ENCODE peak calls at places on chromosomes 7 and 10, in six cellular contexts. X is GM13976, I is fibroblast of lung, Y is endothelial cell of umbilical vein, C is BJ, E is right lobe of liver. M is an unnamed sample.

GRCh38 chr10:27529010-27529783 is 25.1 kb downstream of the RAB18 start:
- DNase-seq in X (no peak), I (no peak), Y (no peak), C (no peak), E (no peak), M (no peak)

GRCh38 chr10:63283093-63283492 is 150.0 kb downstream of the NRBF2 start:
- DNase-seq in X (no peak), I (no peak), Y (no peak), C (no peak), E (no peak), M (no peak)

GRCh38 chr10:106897631-106898161 is 266.8 kb downstream of the SORCS1 start:
- DNase-seq in X (no peak), I (no peak), Y (no peak), C (no peak), E (no peak), M (no peak)

GRCh38 chr7:67788689-67789088 is 792.1 kb downstream of the TYW1 start:
- DNase-seq in X (no peak), I (no peak), Y (no peak), C (no peak), E (no peak), M (peak)

GRCh38 chr10:38094923-38095574 is 912 bp downstream of the ZNF37A start:
- DNase-seq in X (no peak), I (no peak), Y (no peak), C (no peak), E (no peak), M (no peak)

GRCh38 chr10:80260295-80261243 is 28.9 kb downstream of the MAT1A start:
- DNase-seq in X (peak), I (no peak), Y (peak), C (no peak), E (no peak), M (peak)

GRCh38 chr7:141126107-141126506 is 52.2 kb downstream of the TMEM178B start:
- DNase-seq in X (no peak), I (no peak), Y (no peak), C (no peak), E (no peak), M (no peak)

GRCh38 chr10:1368772-1369171 is 312.6 kb downstream of the WDR37 start:
- DNase-seq in X (peak), I (no peak), Y (no peak), C (no peak), E (no peak), M (peak)

GRCh38 chr7:93601363-93601762 is 26.8 kb upstream of the CALCR start:
- DNase-seq in X (no peak), I (peak), Y (no peak), C (no peak), E (no peak), M (no peak)

GRCh38 chr10:72186633-72187330 is 29.0 kb upstream of the ANAPC16 start:
- DNase-seq in X (no peak), I (peak), Y (peak), C (no peak), E (no peak), M (no peak)

GRCh38 chr10:128431083-128431482 is 304.9 kb upstream of the MKI67 start:
- DNase-seq in X (no peak), I (no peak), Y (no peak), C (no peak), E (no peak), M (no peak)

GRCh38 chr7:51024867-51025266 is 242.2 kb upstream of the GRB10 start:
- DNase-seq in X (no peak), I (no peak), Y (no peak), C (no peak), E (no peak), M (no peak)

GRCh38 chr7:131145770-131146169 is 181.9 kb upstream of the MKLN1 start:
- DNase-seq in X (no peak), I (no peak), Y (no peak), C (no peak), E (no peak), M (no peak)

GRCh38 chr10:31426425-31426824 is 107.4 kb downstream of the ZEB1 start:
- DNase-seq in X (no peak), I (peak), Y (peak), C (peak), E (no peak), M (no peak)

GRCh38 chr7:95446618-95447017 is 11.8 kb upstream of the PON2 start:
- DNase-seq in X (no peak), I (no peak), Y (no peak), C (no peak), E (no peak), M (no peak)

GRCh38 chr10:62244785-62245595 is 23.7 kb downstream of the RTKN2 start:
- DNase-seq in X (peak), I (peak), Y (peak), C (no peak), E (no peak), M (no peak)

GRCh38 chr7:19066109-19066508 is 51.3 kb downstream of the TWIST1 start:
- DNase-seq in X (no peak), I (peak), Y (no peak), C (no peak), E (no peak), M (no peak)

GRCh38 chr7:19069842-19070241 is 47.6 kb downstream of the TWIST1 start:
- DNase-seq in X (no peak), I (peak), Y (no peak), C (no peak), E (no peak), M (no peak)
- TF ChIP-seq CTCF in X (no peak), I (peak), Y (no peak), C (no peak), E (no peak), M (no peak)

GRCh38 chr10:59830601-59831259 is 75.6 kb downstream of the CCDC6 start:
- DNase-seq in X (no peak), I (peak), Y (peak), C (no peak), E (no peak), M (peak)
- TF ChIP-seq CTCF in X (peak), I (peak), Y (peak), C (peak), E (peak), M (peak)

GRCh38 chr10:5089869-5090268 is 4.3 kb upstream of the AKR1C3 start:
- DNase-seq in X (no peak), I (peak), Y (peak), C (no peak), E (no peak), M (no peak)
- TF ChIP-seq CTCF in X (no peak), I (peak), Y (peak), C (peak), E (peak), M (no peak)

GRCh38 chr10:119933179-119933578 is 40.6 kb downstream of the SEC23IP start:
- DNase-seq in X (no peak), I (peak), Y (peak), C (no peak), E (no peak), M (no peak)
- TF ChIP-seq CTCF in X (no peak), I (peak), Y (no peak), C (peak), E (peak), M (peak)

DNA sequence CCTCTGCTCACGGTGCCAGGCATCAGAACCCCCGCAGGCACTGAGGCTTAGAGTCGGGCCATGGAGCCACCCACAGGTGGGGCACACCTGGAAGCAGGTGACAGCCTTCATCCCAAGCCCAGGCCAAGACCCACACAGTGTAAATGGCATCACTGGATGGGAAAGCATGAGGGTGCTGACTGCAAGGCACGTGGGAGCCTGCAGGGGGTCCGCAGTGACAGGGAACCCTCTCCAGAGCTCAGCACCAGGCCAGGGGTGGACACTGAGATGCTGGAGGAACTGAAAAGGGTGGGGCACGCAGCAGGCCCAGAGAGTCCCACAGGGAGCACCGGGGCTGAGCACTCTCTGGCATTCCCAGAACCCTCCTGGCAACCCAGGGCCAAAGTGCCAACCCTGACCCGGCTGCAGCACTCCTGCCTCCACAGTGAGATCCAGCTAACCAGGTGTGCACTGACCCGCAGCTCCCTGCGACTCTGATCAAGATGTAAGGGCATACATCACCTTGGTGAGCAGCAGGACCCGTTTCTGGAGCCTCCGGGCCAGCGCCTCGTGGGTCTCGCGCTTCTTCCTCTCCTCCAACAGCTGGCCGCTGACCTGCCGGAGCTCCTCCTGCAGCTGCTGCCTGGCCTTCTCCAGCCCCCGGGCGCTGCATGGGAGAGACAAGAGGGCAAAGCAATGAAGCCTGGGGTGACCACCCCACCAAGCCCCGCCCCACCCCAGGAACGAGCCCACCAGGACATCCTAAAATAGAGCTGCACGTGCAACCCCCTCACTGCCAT is 163.9 kb downstream of the MAD1L1 start:
- DNase-seq in X (no peak), I (no peak), Y (no peak), C (no peak), E (no peak), M (peak)
- TF ChIP-seq CTCF in X (no peak), I (peak), Y (no peak), C (no peak), E (no peak), M (no peak)

GRCh38 chr10:11345224-11346054 is 266.0 kb downstream of the USP6NL start:
- DNase-seq in X (no peak), I (no peak), Y (peak), C (no peak), E (no peak), M (no peak)
- TF ChIP-seq CTCF in X (no peak), I (no peak), Y (no peak), C (no peak), E (no peak), M (no peak)

GRCh38 chr7:27745064-27745583 is 5.2 kb downstream of the TAX1BP1 start:
- DNase-seq in X (peak), I (peak), Y (peak), C (no peak), E (no peak), M (peak)
- TF ChIP-seq CTCF in X (peak), I (peak), Y (peak), C (peak), E (peak), M (peak)

GRCh38 chr10:88934900-88935672 is 17.5 kb downstream of the ACTA2 start:
- DNase-seq in X (peak), I (peak), Y (peak), C (no peak), E (peak), M (peak)
- TF ChIP-seq CTCF in X (peak), I (peak), Y (peak), C (peak), E (peak), M (peak)

GRCh38 chr10:22999942-23000341 is 72.1 kb downstream of the ARMC3 start:
- DNase-seq in X (no peak), I (no peak), Y (no peak), C (no peak), E (no peak), M (no peak)
- TF ChIP-seq CTCF in X (no peak), I (no peak), Y (no peak), C (no peak), E (no peak), M (no peak)

DNA sequence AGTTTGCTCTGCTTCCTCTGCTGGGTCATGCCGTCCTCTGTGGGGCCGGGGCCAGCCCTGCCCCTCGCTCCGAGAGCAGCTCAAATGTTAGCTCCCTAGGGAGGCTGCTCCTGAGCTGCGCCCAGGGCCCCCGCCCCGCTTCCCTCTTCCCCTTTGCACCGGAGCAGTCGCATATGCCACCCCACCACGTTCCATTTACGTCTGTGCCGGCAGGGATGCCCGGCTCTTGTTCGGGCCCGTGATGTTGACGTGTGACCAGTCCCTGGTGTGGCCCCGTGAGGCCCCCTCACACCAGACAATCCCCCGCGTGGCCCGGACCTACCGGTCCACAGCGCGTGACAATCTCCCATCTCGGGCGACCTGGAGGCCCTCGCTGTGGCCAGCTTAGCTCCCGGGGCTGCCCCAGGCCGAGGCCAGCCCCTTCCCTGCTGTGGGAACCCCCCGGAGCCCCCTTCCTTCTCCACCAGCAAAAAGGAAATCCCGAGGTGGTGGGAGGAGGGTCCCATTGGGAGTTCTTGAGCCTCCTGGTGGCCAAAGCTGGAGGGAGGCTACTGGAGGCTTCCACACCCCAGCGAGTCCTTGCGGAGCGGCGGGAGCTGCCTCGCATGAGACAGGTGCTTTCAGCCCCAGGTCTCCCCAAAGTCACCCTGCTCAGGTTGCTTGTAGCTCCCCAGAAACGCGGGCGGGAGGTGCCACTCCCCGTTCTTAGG is 15.2 kb downstream of the FAM20C start:
- DNase-seq in X (no peak), I (peak), Y (no peak), C (no peak), E (no peak), M (no peak)
- TF ChIP-seq CTCF in X (no peak), I (no peak), Y (no peak), C (peak), E (no peak), M (peak)

M was measured in neural crest cell.